ENCODE peak calls at places on chromosomes 1 and 21, in four cellular contexts. N, S, H and Y are unnamed samples.

GRCh38 chr1:206814716-206815341 is 42.5 kb upstream of the IL10 start:
- DNase-seq in S (no peak), H (peak), N (no peak), Y (no peak)

GRCh38 chr1:35707253-35708178 is 11.2 kb downstream of the C1orf216 start:
- DNase-seq in H (no peak), N (no peak), S (no peak), Y (peak)

GRCh38 chr1:8423134-8423701 is 105.3 kb downstream of the SLC45A1 start:
- DNase-seq in N (no peak), S (peak), H (peak), Y (no peak)

GRCh38 chr1:65247419-65248359 is 61.7 kb upstream of the DNAJC6 start:
- DNase-seq in S (no peak), H (peak), N (no peak), Y (no peak)

GRCh38 chr1:52676249-52676903 is 21.8 kb downstream of the COA7 start:
- DNase-seq in S (peak), H (no peak), N (no peak), Y (no peak)

GRCh38 chr1:182684128-182684828 is at the start of gene RGS8:
- DNase-seq in N (no peak), S (no peak), H (no peak), Y (no peak)

GRCh38 chr21:36419996-36420395 is 34.8 kb downstream of the CHAF1B start:
- DNase-seq in S (peak), N (peak), H (peak), Y (peak)

GRCh38 chr1:87325982-87326738 is 2.5 kb upstream of the LMO4 start:
- DNase-seq in S (no peak), H (peak), N (peak), Y (peak)

GRCh38 chr1:26541816-26542711 is 12.5 kb downstream of the RPS6KA1 start:
- DNase-seq in H (no peak), N (peak), S (peak), Y (peak)

GRCh38 chr1:226201029-226201593 is 14.6 kb upstream of the ACBD3 start:
- DNase-seq in N (no peak), S (no peak), H (no peak), Y (peak)

GRCh38 chr1:162391790-162392563 is 10.4 kb downstream of the C1orf226 start:
- DNase-seq in S (no peak), H (peak), N (peak), Y (peak)

GRCh38 chr1:166910396-166910994 is 34.4 kb upstream of the TADA1 start:
- DNase-seq in N (peak), H (peak), S (peak), Y (peak)

GRCh38 chr1:206739411-206740076 is 31.0 kb upstream of the IL19 start:
- DNase-seq in H (no peak), N (no peak), S (no peak), Y (peak)

GRCh38 chr21:42578761-42579415 is 65.2 kb downstream of the SLC37A1 start:
- DNase-seq in H (no peak), S (peak), N (no peak), Y (no peak)

GRCh38 chr1:162389971-162390370 is 8.4 kb downstream of the C1orf226 start:
- DNase-seq in N (no peak), S (no peak), H (no peak), Y (no peak)

GRCh38 chr1:162605225-162605927 is 26.9 kb upstream of the DDR2 start:
- DNase-seq in S (no peak), N (no peak), H (peak), Y (no peak)

GRCh38 chr1:56376188-56376984 is 203.0 kb downstream of the PLPP3 start:
- DNase-seq in N (peak), S (peak), H (no peak), Y (no peak)

GRCh38 chr1:94550800-94551241 is 9.3 kb upstream of the F3 start:
- DNase-seq in N (no peak), H (no peak), S (no peak), Y (no peak)

GRCh38 chr1:245154429-245155185 is at the start of gene KIF26B:
- DNase-seq in S (no peak), H (peak), N (no peak), Y (peak)

GRCh38 chr1:167223144-167224103 is 2.7 kb downstream of the POU2F1 start:
- DNase-seq in S (no peak), H (no peak), N (no peak), Y (no peak)

GRCh38 chr1:67970088-67970487 is 80.3 kb downstream of the DIRAS3 start:
- DNase-seq in H (peak), N (no peak), S (no peak), Y (no peak)

DNA sequence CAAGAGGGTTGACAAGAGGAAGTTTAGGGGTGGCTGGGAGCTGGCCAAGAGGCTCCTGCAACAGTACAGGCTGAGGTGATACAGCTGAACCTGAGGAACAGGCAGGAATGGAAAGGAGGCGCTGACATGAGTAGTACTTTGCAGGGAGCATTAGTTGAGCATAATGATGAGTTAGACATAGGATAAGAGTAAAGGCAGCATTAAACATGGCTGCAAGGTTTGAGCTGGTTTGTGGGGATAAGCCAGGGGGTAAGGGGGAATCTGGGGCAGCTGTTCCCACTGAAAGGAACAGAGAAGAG is 20.6 kb downstream of the SLC30A10 start:
- DNase-seq in S (no peak), N (no peak), H (no peak), Y (no peak)
- H3K27ac ChIP-seq in S (no peak), N (no peak), H (no peak), Y (no peak)

GRCh38 chr1:201763439-201764140 is 65.4 kb upstream of the IPO9 start:
- DNase-seq in H (no peak), N (no peak), S (no peak), Y (peak)

GRCh38 chr1:201769072-201769471 is 59.9 kb upstream of the IPO9 start:
- DNase-seq in H (no peak), S (no peak), N (no peak), Y (no peak)

GRCh38 chr1:201764166-201764565 is 64.8 kb upstream of the IPO9 start:
- DNase-seq in S (no peak), H (no peak), N (no peak), Y (peak)

GRCh38 chr1:201767339-201767738 is 61.6 kb upstream of the IPO9 start:
- DNase-seq in H (no peak), N (no peak), S (no peak), Y (no peak)

GRCh38 chr1:201766117-201766863 is 62.7 kb upstream of the IPO9 start:
- DNase-seq in N (no peak), H (peak), S (no peak), Y (no peak)
- TF ChIP-seq CTCF in N (no peak), H (no peak), S (no peak), Y (no peak)

DNA sequence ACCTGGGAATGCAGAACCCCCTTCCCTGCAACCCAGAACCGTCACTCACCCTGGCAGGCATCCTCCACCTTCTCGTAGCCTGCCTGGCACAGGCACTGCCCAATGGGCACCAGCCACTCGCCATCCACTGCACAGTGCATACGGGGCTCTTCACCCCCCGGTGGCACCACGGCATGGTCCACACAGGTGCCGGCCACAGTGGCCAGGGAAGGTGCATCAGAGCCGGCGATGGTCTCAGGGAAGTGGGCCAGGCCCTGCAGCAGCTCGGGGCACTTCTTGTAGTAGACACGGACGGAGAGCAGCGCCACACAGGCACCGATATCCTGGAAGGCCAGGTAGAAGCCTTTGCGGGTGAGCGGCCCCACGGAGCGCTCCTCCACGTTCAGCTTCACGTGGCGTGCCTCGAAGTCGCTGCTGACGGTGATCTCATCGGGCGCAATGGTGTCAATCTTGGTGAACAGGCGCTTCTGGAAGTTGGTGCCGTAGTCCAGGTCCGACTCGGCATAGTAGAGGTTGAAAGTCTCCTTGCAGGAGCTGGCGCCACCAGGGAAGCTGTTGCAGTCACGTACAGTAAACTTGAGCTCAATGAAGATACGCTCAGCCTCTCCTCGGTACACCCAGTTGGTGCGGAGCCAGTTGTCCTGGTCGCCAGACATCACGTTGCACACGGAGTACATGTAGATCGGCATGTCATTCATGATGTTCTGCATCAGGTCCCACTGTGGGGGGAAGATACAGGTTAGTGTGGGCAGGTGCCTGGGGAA is 7.4 kb downstream of the EPHA2 start:
- DNase-seq in H (no peak), S (no peak), N (no peak), Y (no peak)
- H3K27ac ChIP-seq in H (no peak), S (no peak), N (no peak), Y (no peak)

GRCh38 chr1:195345149-195345548 is 1263.1 kb downstream of the KCNT2 start:
- DNase-seq in H (no peak), N (no peak), S (peak), Y (no peak)
- TF ChIP-seq CTCF in H (no peak), N (no peak), S (no peak), Y (no peak)

DNA sequence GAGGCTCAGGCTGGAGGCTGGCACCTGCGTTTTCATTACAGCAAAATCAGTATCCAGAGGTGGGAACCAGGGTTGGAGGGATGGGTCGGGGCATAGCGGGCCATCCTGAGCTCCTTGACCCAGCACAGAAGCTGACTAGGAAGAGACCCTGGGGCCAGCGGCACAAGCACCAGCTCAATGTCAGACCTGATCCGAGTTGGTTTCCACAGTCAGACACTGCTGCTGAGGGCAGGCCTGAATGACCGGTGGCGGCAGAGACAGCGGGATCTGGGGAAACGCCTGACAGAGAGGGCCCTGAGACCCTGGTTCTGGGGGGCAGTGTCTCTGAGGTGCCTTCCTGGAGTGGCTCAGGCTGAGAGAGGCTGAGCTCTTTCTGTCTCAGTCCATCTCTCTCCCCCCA is 162.0 kb upstream of the C1orf174 start:
- DNase-seq in N (no peak), H (no peak), S (no peak), Y (no peak)
- H3K27ac ChIP-seq in N (no peak), H (no peak), S (no peak), Y (no peak)